ENCODE peak calls at places on chromosomes 11 and 22, in seven cellular contexts. One of them, this sample, is unnamed.

GRCh38 chr22:36328635-36329216 is 59.0 kb downstream of the MYH9 start:
- DNase-seq in choroid plexus epithelial cell: peak; percentile 92
- DNase-seq in WERI-Rb-1: no peak
- DNase-seq in BE2C: peak; percentile 65
- DNase-seq in GM06990: peak; percentile 45
- DNase-seq in AG09309: peak; percentile 63
- DNase-seq in pancreas: peak; percentile 60
- DNase-seq in this sample: peak; percentile 89

GRCh38 chr22:20439928-20440575 is 2.4 kb upstream of the SCARF2 start:
- DNase-seq in choroid plexus epithelial cell: no peak
- DNase-seq in BE2C: peak; percentile 6
- DNase-seq in GM06990: no peak
- DNase-seq in AG09309: no peak
- DNase-seq in WERI-Rb-1: no peak
- DNase-seq in pancreas: no peak
- DNase-seq in this sample: no peak

GRCh38 chr11:120337133-120337895 is 1.1 kb downstream of the ARHGEF12 start:
- DNase-seq in WERI-Rb-1: peak; percentile 11
- DNase-seq in pancreas: peak; percentile 63
- DNase-seq in choroid plexus epithelial cell: peak; percentile 39
- DNase-seq in GM06990: peak; percentile 29
- DNase-seq in BE2C: peak; percentile 30
- DNase-seq in AG09309: no peak
- DNase-seq in this sample: no peak

GRCh38 chr11:104781719-104782376 is 116.4 kb downstream of the CASP12 start:
- DNase-seq in GM06990: no peak
- DNase-seq in pancreas: no peak
- DNase-seq in AG09309: no peak
- DNase-seq in BE2C: no peak
- DNase-seq in WERI-Rb-1: no peak
- DNase-seq in choroid plexus epithelial cell: no peak
- DNase-seq in this sample: no peak

GRCh38 chr11:24687748-24688147 is 190.9 kb downstream of the LUZP2 start:
- DNase-seq in WERI-Rb-1: no peak
- DNase-seq in choroid plexus epithelial cell: no peak
- DNase-seq in pancreas: no peak
- DNase-seq in GM06990: no peak
- DNase-seq in BE2C: no peak
- DNase-seq in AG09309: no peak
- DNase-seq in this sample: no peak

GRCh38 chr22:50563410-50564160 is 866 bp upstream of the SYCE3 start:
- DNase-seq in pancreas: no peak
- DNase-seq in choroid plexus epithelial cell: no peak
- DNase-seq in WERI-Rb-1: no peak
- DNase-seq in GM06990: no peak
- DNase-seq in AG09309: no peak
- DNase-seq in BE2C: no peak
- DNase-seq in this sample: no peak

GRCh38 chr11:86919557-86920210 is 35.5 kb downstream of the FZD4 start:
- DNase-seq in choroid plexus epithelial cell: peak; percentile 91
- DNase-seq in pancreas: no peak
- DNase-seq in AG09309: peak; percentile 48
- DNase-seq in GM06990: no peak
- DNase-seq in BE2C: no peak
- DNase-seq in WERI-Rb-1: peak; percentile 29
- DNase-seq in this sample: peak; percentile 83

GRCh38 chr22:50612715-50613221 is 12.2 kb downstream of the MAPK8IP2 start:
- DNase-seq in pancreas: peak; percentile 12
- DNase-seq in choroid plexus epithelial cell: no peak
- DNase-seq in GM06990: no peak
- DNase-seq in BE2C: peak; percentile 50
- DNase-seq in AG09309: no peak
- DNase-seq in WERI-Rb-1: peak; percentile 47
- DNase-seq in this sample: no peak

GRCh38 chr11:132959663-132960062 is 572.6 kb downstream of the OPCML start:
- DNase-seq in AG09309: no peak
- DNase-seq in WERI-Rb-1: no peak
- DNase-seq in GM06990: no peak
- DNase-seq in pancreas: no peak
- DNase-seq in choroid plexus epithelial cell: no peak
- DNase-seq in BE2C: no peak
- DNase-seq in this sample: no peak

GRCh38 chr11:116112031-116112935 is 608.1 kb upstream of the CADM1 start:
- DNase-seq in pancreas: no peak
- DNase-seq in GM06990: no peak
- DNase-seq in BE2C: no peak
- DNase-seq in choroid plexus epithelial cell: no peak
- DNase-seq in WERI-Rb-1: no peak
- DNase-seq in AG09309: no peak
- DNase-seq in this sample: no peak

GRCh38 chr11:26087095-26087935 is 244.6 kb upstream of the ANO3 start:
- DNase-seq in choroid plexus epithelial cell: no peak
- DNase-seq in GM06990: peak; percentile 44
- DNase-seq in AG09309: no peak
- DNase-seq in WERI-Rb-1: no peak
- DNase-seq in BE2C: no peak
- DNase-seq in pancreas: no peak
- DNase-seq in this sample: no peak

GRCh38 chr11:14190992-14191773 is 167.8 kb downstream of the RRAS2 start:
- DNase-seq in GM06990: no peak
- DNase-seq in pancreas: no peak
- DNase-seq in AG09309: no peak
- DNase-seq in choroid plexus epithelial cell: no peak
- DNase-seq in BE2C: no peak
- DNase-seq in WERI-Rb-1: no peak
- DNase-seq in this sample: no peak

GRCh38 chr22:42692239-42693054 is 28.2 kb downstream of the A4GALT start:
- DNase-seq in GM06990: peak; percentile 66
- DNase-seq in BE2C: no peak
- DNase-seq in WERI-Rb-1: no peak
- DNase-seq in pancreas: no peak
- DNase-seq in choroid plexus epithelial cell: no peak
- DNase-seq in AG09309: no peak
- DNase-seq in this sample: no peak

GRCh38 chr11:21133244-21133643 is 463.9 kb downstream of the NELL1 start:
- DNase-seq in BE2C: no peak
- DNase-seq in AG09309: no peak
- DNase-seq in GM06990: no peak
- DNase-seq in WERI-Rb-1: no peak
- DNase-seq in pancreas: no peak
- DNase-seq in choroid plexus epithelial cell: no peak
- DNase-seq in this sample: no peak

GRCh38 chr11:1401656-1402221 is 12.0 kb downstream of the BRSK2 start:
- DNase-seq in BE2C: peak; percentile 65
- DNase-seq in GM06990: no peak
- DNase-seq in WERI-Rb-1: no peak
- DNase-seq in choroid plexus epithelial cell: peak; percentile 76
- DNase-seq in AG09309: no peak
- DNase-seq in pancreas: peak; percentile 72
- DNase-seq in this sample: peak; percentile 48

GRCh38 chr22:43890901-43891331 is 897 bp downstream of the PNPLA5 start:
- DNase-seq in choroid plexus epithelial cell: no peak
- DNase-seq in pancreas: no peak
- DNase-seq in WERI-Rb-1: no peak
- DNase-seq in AG09309: no peak
- DNase-seq in GM06990: no peak
- DNase-seq in BE2C: no peak
- DNase-seq in this sample: no peak

GRCh38 chr11:26144309-26144690 is 187.6 kb upstream of the ANO3 start:
- DNase-seq in GM06990: no peak
- DNase-seq in BE2C: no peak
- DNase-seq in choroid plexus epithelial cell: peak; percentile 28
- DNase-seq in WERI-Rb-1: no peak
- DNase-seq in AG09309: no peak
- DNase-seq in pancreas: no peak
- DNase-seq in this sample: no peak

GRCh38 chr22:47270463-47271135 is 508.1 kb downstream of the TBC1D22A start:
- DNase-seq in AG09309: no peak
- DNase-seq in WERI-Rb-1: no peak
- DNase-seq in pancreas: no peak
- DNase-seq in GM06990: no peak
- DNase-seq in choroid plexus epithelial cell: no peak
- DNase-seq in BE2C: no peak
- DNase-seq in this sample: no peak

GRCh38 chr11:87137711-87138110 is 100.0 kb downstream of the TMEM135 start:
- DNase-seq in AG09309: no peak
- DNase-seq in pancreas: no peak
- DNase-seq in WERI-Rb-1: no peak
- DNase-seq in GM06990: no peak
- DNase-seq in choroid plexus epithelial cell: no peak
- DNase-seq in BE2C: no peak
- DNase-seq in this sample: no peak

GRCh38 chr11:120784566-120785251 is 239.2 kb upstream of the TBCEL start:
- DNase-seq in GM06990: no peak
- DNase-seq in AG09309: no peak
- DNase-seq in BE2C: peak; percentile 62
- DNase-seq in choroid plexus epithelial cell: no peak
- DNase-seq in pancreas: no peak
- DNase-seq in WERI-Rb-1: no peak
- DNase-seq in this sample: no peak

GRCh38 chr11:46672381-46672839 is 28.0 kb downstream of the ARHGAP1 start:
- DNase-seq in AG09309: no peak
- DNase-seq in WERI-Rb-1: no peak
- DNase-seq in choroid plexus epithelial cell: no peak
- DNase-seq in GM06990: no peak
- DNase-seq in pancreas: no peak
- DNase-seq in BE2C: no peak
- DNase-seq in this sample: no peak

GRCh38 chr11:71238941-71239340 is 13.4 kb downstream of the SHANK2 start:
- DNase-seq in choroid plexus epithelial cell: no peak
- DNase-seq in BE2C: no peak
- DNase-seq in AG09309: no peak
- DNase-seq in WERI-Rb-1: no peak
- DNase-seq in pancreas: no peak
- DNase-seq in GM06990: no peak
- DNase-seq in this sample: no peak

GRCh38 chr22:39997939-39998726 is 3.4 kb downstream of the FAM83F start:
- DNase-seq in AG09309: no peak
- DNase-seq in WERI-Rb-1: peak; percentile 96
- DNase-seq in choroid plexus epithelial cell: peak; percentile 30
- DNase-seq in BE2C: peak; percentile 81
- DNase-seq in GM06990: no peak
- DNase-seq in pancreas: peak; percentile 78
- DNase-seq in this sample: peak; percentile 18

GRCh38 chr11:32101791-32102190 is 10.9 kb downstream of the RCN1 start:
- DNase-seq in AG09309: no peak
- DNase-seq in GM06990: no peak
- DNase-seq in BE2C: no peak
- DNase-seq in WERI-Rb-1: no peak
- DNase-seq in choroid plexus epithelial cell: no peak
- DNase-seq in pancreas: no peak
- DNase-seq in this sample: no peak

GRCh38 chr11:96486890-96487633 is 97.2 kb downstream of the JRKL start:
- DNase-seq in BE2C: no peak
- DNase-seq in pancreas: peak; percentile 73
- DNase-seq in choroid plexus epithelial cell: peak; percentile 29
- DNase-seq in AG09309: no peak
- DNase-seq in GM06990: no peak
- DNase-seq in WERI-Rb-1: peak; percentile 24
- DNase-seq in this sample: peak; percentile 58

GRCh38 chr11:306645-307371 is 808 bp upstream of the IFITM2 start:
- DNase-seq in GM06990: no peak
- DNase-seq in choroid plexus epithelial cell: no peak
- DNase-seq in AG09309: no peak
- DNase-seq in BE2C: no peak
- DNase-seq in pancreas: no peak
- DNase-seq in WERI-Rb-1: no peak
- DNase-seq in this sample: no peak
- H3K4me3 ChIP-seq in GM06990: no peak overlapping the region
- H3K4me3 ChIP-seq in choroid plexus epithelial cell: no peak overlapping the region
- H3K4me3 ChIP-seq in AG09309: no peak overlapping the region
- H3K4me3 ChIP-seq in BE2C: no peak overlapping the region
- H3K4me3 ChIP-seq in pancreas: no peak overlapping the region
- H3K4me3 ChIP-seq in WERI-Rb-1: no peak overlapping the region
- H3K4me3 ChIP-seq in this sample: no peak overlapping the region

GRCh38 chr11:82701847-82702520 is 31.7 kb downstream of the FAM181B start:
- DNase-seq in WERI-Rb-1: peak; percentile 55
- DNase-seq in pancreas: no peak
- DNase-seq in AG09309: no peak
- DNase-seq in GM06990: no peak
- DNase-seq in BE2C: peak; percentile 46
- DNase-seq in choroid plexus epithelial cell: peak; percentile 65
- DNase-seq in this sample: peak; percentile 45
- TF ChIP-seq CTCF in WERI-Rb-1: peak; percentile 76
- TF ChIP-seq CTCF in pancreas: peak; percentile 9
- TF ChIP-seq CTCF in AG09309: peak; percentile 63
- TF ChIP-seq CTCF in GM06990: peak; percentile 74
- TF ChIP-seq CTCF in BE2C: peak; percentile 91
- TF ChIP-seq CTCF in choroid plexus epithelial cell: peak; percentile 76
- TF ChIP-seq CTCF in this sample: peak; percentile 70

DNA sequence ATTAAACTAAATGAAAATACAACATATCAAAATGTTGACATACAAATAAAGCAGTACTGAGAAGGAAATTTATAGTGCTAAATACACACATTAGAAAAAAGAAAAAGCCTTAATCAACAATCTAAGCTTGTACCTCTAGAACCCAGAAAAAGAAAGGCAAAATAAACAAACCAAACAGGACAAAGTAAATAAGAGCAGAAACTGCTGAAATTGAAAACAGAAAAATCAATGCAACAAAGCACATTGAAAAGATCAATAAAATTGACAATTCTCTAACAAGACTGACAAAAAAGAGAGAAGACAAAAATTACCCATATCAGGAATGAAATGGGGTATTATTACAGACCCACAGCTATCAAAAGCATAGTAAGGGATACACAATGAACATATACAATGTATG is 21.0 kb downstream of the DCUN1D5 start:
- DNase-seq in GM06990: no peak
- DNase-seq in AG09309: no peak
- DNase-seq in BE2C: no peak
- DNase-seq in WERI-Rb-1: no peak
- DNase-seq in choroid plexus epithelial cell: no peak
- DNase-seq in pancreas: no peak
- DNase-seq in this sample: no peak
- H3K4me3 ChIP-seq in GM06990: no peak overlapping the region
- H3K4me3 ChIP-seq in AG09309: no peak overlapping the region
- H3K4me3 ChIP-seq in BE2C: no peak overlapping the region
- H3K4me3 ChIP-seq in WERI-Rb-1: no peak overlapping the region
- H3K4me3 ChIP-seq in choroid plexus epithelial cell: no peak overlapping the region
- H3K4me3 ChIP-seq in pancreas: no peak overlapping the region
- H3K4me3 ChIP-seq in this sample: no peak overlapping the region

GRCh38 chr11:118267486-118267885 is 3.4 kb upstream of the MPZL2 start:
- DNase-seq in BE2C: no peak
- DNase-seq in AG09309: no peak
- DNase-seq in GM06990: no peak
- DNase-seq in pancreas: no peak
- DNase-seq in WERI-Rb-1: no peak
- DNase-seq in choroid plexus epithelial cell: no peak
- DNase-seq in this sample: no peak

GRCh38 chr11:118263109-118263508 is 988 bp downstream of the MPZL2 start:
- DNase-seq in pancreas: no peak
- DNase-seq in AG09309: no peak
- DNase-seq in choroid plexus epithelial cell: no peak
- DNase-seq in BE2C: no peak
- DNase-seq in WERI-Rb-1: no peak
- DNase-seq in GM06990: no peak
- DNase-seq in this sample: no peak

GRCh38 chr11:118264568-118265470 is 722 bp upstream of the MPZL2 start:
- DNase-seq in choroid plexus epithelial cell: no peak
- DNase-seq in pancreas: no peak
- DNase-seq in AG09309: no peak
- DNase-seq in BE2C: no peak
- DNase-seq in WERI-Rb-1: peak; percentile 30
- DNase-seq in GM06990: no peak
- DNase-seq in this sample: no peak

GRCh38 chr11:118265954-118266353 is 1.9 kb upstream of the MPZL2 start:
- DNase-seq in BE2C: no peak
- DNase-seq in pancreas: no peak
- DNase-seq in choroid plexus epithelial cell: no peak
- DNase-seq in WERI-Rb-1: no peak
- DNase-seq in GM06990: no peak
- DNase-seq in AG09309: no peak
- DNase-seq in this sample: no peak

GRCh38 chr11:118263694-118264567 is at the start of gene MPZL2:
- DNase-seq in WERI-Rb-1: peak; percentile 15
- DNase-seq in GM06990: no peak
- DNase-seq in BE2C: no peak
- DNase-seq in AG09309: no peak
- DNase-seq in pancreas: peak; percentile 79
- DNase-seq in choroid plexus epithelial cell: no peak
- DNase-seq in this sample: no peak
- TF ChIP-seq CTCF in WERI-Rb-1: peak; percentile 2
- TF ChIP-seq CTCF in GM06990: no peak
- TF ChIP-seq CTCF in BE2C: no peak
- TF ChIP-seq CTCF in AG09309: no peak
- TF ChIP-seq CTCF in pancreas: no peak
- TF ChIP-seq CTCF in choroid plexus epithelial cell: no peak
- TF ChIP-seq CTCF in this sample: no peak